ENCODE peak calls at places on chromosome 7, in nine cellular contexts. O is hepatocyte, T is transverse colon, F is heart right ventricle, L is fibroblast of lung, R is tibial artery, Y is right cardiac atrium, V is HCT116, H is cardiac muscle cell. N is an unnamed sample.

GRCh38 chr7:113100091-113100723 is 13.6 kb upstream of the GPR85 start:
- DNase-seq in O (peak; percentile 73), T (no peak), F (peak; percentile 21), L (peak; percentile 40), R (no peak), Y (peak; percentile 40), V (no peak), H (peak; percentile 88), N (no peak)

GRCh38 chr7:95772771-95773581 is 622 bp downstream of the DYNC1I1 start:
- DNase-seq in O (peak; percentile 32), T (peak; percentile 26), F (peak; percentile 33), L (peak; percentile 14), R (peak; percentile 60), Y (peak; percentile 31), V (no peak), H (peak; percentile 28), N (no peak)

GRCh38 chr7:143285806-143286521 is 1.2 kb downstream of the TMEM139 start:
- DNase-seq in O (no peak), T (no peak), F (no peak), L (no peak), R (no peak), Y (no peak), V (no peak), H (no peak), N (no peak)

GRCh38 chr7:33921216-33921938 is 16.0 kb downstream of the BMPER start:
- DNase-seq in O (no peak), T (peak; percentile 42), F (peak; percentile 55), L (peak; percentile 87), R (peak; percentile 28), Y (peak; percentile 57), V (no peak), H (peak; percentile 54), N (no peak)

GRCh38 chr7:49119706-49120105 is 195.4 kb downstream of the CDC14C start:
- DNase-seq in O (no peak), T (no peak), F (no peak), L (no peak), R (no peak), Y (no peak), V (no peak), H (no peak), N (no peak)

GRCh38 chr7:132666076-132666775 is 90.0 kb upstream of the PLXNA4 start:
- DNase-seq in O (no peak), T (no peak), F (no peak), L (peak; percentile 8), R (no peak), Y (no peak), V (no peak), H (peak; percentile 15), N (no peak)

GRCh38 chr7:90201500-90201899 is 10.0 kb upstream of the STEAP2 start:
- DNase-seq in O (no peak), T (no peak), F (no peak), L (no peak), R (no peak), Y (no peak), V (no peak), H (no peak), N (no peak)

GRCh38 chr7:155811895-155812761 is at the start of gene SHH:
- DNase-seq in O (peak; percentile 61), T (no peak), F (no peak), L (peak; percentile 51), R (no peak), Y (no peak), V (no peak), H (peak; percentile 28), N (no peak)

GRCh38 chr7:79876769-79877362 is 257.8 kb upstream of the GNAI1 start:
- DNase-seq in O (no peak), T (no peak), F (no peak), L (peak; percentile 99), R (no peak), Y (no peak), V (no peak), H (peak; percentile 87), N (no peak)
- H3K4me3 ChIP-seq in O (no peak overlapping the region), T (no peak overlapping the region), F (no peak overlapping the region), L (no peak overlapping the region), R (no peak overlapping the region), Y (no peak overlapping the region), V (no peak overlapping the region), H (no peak overlapping the region), N (no peak overlapping the region)

DNA sequence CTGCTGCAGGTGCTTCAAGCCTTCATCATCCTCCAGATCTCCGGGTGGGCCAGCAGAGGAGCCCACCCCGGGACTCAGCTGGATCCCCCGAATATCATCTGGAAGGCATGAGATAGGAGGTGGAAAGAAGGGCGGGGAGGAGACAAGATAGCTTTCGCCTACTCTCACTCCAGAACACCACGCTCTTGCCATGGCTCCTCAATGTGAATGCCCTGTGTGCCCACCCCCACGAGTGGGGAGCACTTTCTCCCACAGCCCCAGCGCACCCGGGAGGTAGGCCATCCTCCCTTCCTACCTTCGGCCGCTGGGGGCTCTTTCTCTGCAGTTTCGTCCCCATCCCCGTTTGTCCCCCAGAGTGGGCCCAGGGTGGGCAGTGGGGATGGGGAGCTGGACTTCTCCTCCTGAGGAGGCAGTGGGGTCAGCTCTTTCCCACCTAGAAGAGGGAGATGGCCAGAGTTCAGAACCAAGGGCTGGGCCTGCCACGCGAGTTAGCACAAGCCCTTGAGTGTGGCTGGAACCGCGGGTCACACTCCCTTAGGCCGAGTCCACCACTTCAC is 8.9 kb downstream of the GIGYF1 start:
- DNase-seq in O (no peak), T (no peak), F (no peak), L (no peak), R (no peak), Y (no peak), V (no peak), H (no peak), N (no peak)
- H3K4me1 ChIP-seq in O (no peaks in the 10 kb centered on the region), T (no peaks in the 10 kb centered on the region), F (peaks cover 17% of the 10 kb centered on the region), L (peaks cover 12% of the 10 kb centered on the region), R (no peaks in the 10 kb centered on the region), Y (peaks cover 2% of the 10 kb centered on the region), V (no peaks in the 10 kb centered on the region), H (no peaks in the 10 kb centered on the region), N (peaks cover 22% of the 10 kb centered on the region)

GRCh38 chr7:23456093-23456492 is 14.2 kb downstream of the IGF2BP3 start:
- DNase-seq in O (no peak), T (no peak), F (no peak), L (no peak), R (no peak), Y (no peak), V (no peak), H (no peak), N (no peak)
- H3K9me3 ChIP-seq in O (no peaks in the 10 kb centered on the region), T (no peaks in the 10 kb centered on the region), F (no peaks in the 10 kb centered on the region), L (no peaks in the 10 kb centered on the region), R (no peaks in the 10 kb centered on the region), Y (no peaks in the 10 kb centered on the region), V (no peaks in the 10 kb centered on the region), H (no peaks in the 10 kb centered on the region), N (no peaks in the 10 kb centered on the region)

DNA sequence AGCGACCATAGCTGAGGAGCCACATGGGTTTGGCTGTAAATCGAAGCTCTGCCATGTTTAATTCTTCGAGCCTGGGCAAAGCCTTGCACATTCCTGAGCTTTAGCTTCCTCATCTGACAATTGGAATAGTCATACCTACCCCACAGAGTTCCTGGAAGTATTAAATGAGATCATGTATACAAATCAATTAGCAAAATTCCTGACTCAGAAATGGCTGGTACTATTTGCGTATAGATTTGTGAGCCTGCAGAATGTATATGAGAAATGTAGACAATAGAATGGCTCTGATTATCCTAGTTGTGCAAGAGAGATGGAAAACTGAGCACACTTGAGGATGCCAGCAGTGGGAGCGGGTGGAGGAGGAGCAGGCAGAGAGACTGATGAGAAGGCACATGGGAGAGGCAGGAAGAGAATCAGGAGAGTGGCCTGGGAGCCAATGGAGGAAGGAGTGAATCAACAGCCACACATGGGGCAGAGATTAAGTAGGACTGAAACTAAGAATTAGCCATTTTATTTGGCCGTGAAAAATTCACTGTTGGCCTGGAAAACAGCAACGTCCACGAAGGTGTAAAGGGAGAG is 128.0 kb upstream of the C1GALT1 start:
- DNase-seq in O (no peak), T (no peak), F (no peak), L (no peak), R (no peak), Y (no peak), V (no peak), H (no peak), N (no peak)
- H3K4me3 ChIP-seq in O (no peak overlapping the region), T (no peak overlapping the region), F (no peak overlapping the region), L (no peak overlapping the region), R (no peak overlapping the region), Y (no peak overlapping the region), V (no peak overlapping the region), H (no peak overlapping the region), N (no peak overlapping the region)

DNA sequence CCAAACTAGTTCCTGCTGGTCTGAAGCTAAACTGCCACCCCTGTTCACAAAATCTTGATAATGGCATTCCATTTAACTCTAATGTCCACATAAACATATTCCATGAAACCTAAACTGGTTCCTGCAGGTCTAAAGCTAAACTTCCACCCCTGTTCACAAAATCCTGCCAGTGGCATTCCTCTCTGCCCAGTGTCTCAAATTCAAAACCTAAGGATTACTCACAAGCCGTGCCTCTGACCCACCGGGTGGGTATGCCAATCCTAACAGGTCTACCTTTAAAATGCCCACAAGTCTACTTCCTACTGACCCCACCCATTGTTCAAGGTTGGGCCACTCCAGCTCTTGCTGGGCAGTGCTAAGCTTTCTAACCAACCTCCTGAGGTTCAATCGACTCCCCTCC is 87.9 kb downstream of the TNS3 start:
- DNase-seq in O (no peak), T (no peak), F (no peak), L (no peak), R (no peak), Y (peak; percentile 8), V (no peak), H (no peak), N (no peak)
- H3K4me1 ChIP-seq in O (peaks cover 60% of the 10 kb centered on the region), T (peaks cover 39% of the 10 kb centered on the region), F (peaks cover 72% of the 10 kb centered on the region), L (peaks cover 5% of the 10 kb centered on the region), R (no peaks in the 10 kb centered on the region), Y (peaks cover 18% of the 10 kb centered on the region), V (peaks cover 5% of the 10 kb centered on the region), H (peaks cover 45% of the 10 kb centered on the region), N (no peaks in the 10 kb centered on the region)

DNA sequence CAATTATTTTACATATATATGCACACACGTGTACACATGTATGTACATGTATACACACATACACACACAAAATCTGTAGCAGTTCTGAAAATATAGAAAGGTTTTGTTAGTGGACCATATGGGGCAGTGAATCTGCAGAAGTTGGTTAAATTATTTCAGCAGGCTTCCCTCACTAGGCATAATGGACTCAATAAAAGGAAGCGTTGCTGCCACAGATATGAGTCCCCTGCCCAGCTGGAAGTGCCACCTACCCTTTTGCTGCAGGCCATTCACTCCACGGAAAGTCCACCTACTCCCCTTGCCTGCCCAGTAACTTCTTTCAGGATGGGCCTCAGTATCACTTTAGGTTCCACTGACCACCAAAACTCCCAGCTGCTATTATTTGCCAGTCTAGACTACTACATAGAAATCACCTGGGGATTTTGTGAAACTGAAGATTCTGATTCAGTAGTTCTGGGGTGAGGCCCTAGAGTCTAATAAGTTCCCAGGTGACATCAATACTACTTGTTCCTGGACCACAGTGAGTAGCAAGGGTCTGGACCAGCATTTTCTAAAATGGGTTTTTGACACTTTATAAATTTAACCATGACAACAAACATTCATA is 29.3 kb upstream of the CROT start:
- DNase-seq in O (no peak), T (no peak), F (no peak), L (no peak), R (no peak), Y (no peak), V (no peak), H (no peak), N (no peak)
- H3K9me3 ChIP-seq in O (no peaks in the 10 kb centered on the region), T (no peaks in the 10 kb centered on the region), F (no peaks in the 10 kb centered on the region), L (no peaks in the 10 kb centered on the region), R (no peaks in the 10 kb centered on the region), Y (no peaks in the 10 kb centered on the region), V (no peaks in the 10 kb centered on the region), H (no peaks in the 10 kb centered on the region), N (no peaks in the 10 kb centered on the region)